ENCODE peak calls at places on chromosomes 2 and 18, in six cellular contexts. One of them, this sample, is unnamed.

GRCh38 chr2:171348056-171348455 is 85.7 kb downstream of the METTL8 start:
- DNase-seq in A549: no peak
- DNase-seq in CD4-positive, alpha-beta T cell: no peak
- DNase-seq in upper lobe of left lung: no peak
- DNase-seq in cardiac fibroblast: no peak
- DNase-seq in fibroblast of the aortic adventitia: no peak
- DNase-seq in this sample: no peak

GRCh38 chr18:23812566-23813440 is 123.5 kb downstream of the LAMA3 start:
- DNase-seq in A549: peak
- DNase-seq in CD4-positive, alpha-beta T cell: no peak
- DNase-seq in upper lobe of left lung: no peak
- DNase-seq in cardiac fibroblast: peak
- DNase-seq in fibroblast of the aortic adventitia: peak
- DNase-seq in this sample: no peak

GRCh38 chr2:175855794-175856453 is 146.1 kb downstream of the LNPK start:
- DNase-seq in A549: no peak
- DNase-seq in CD4-positive, alpha-beta T cell: no peak
- DNase-seq in upper lobe of left lung: no peak
- DNase-seq in cardiac fibroblast: no peak
- DNase-seq in fibroblast of the aortic adventitia: peak
- DNase-seq in this sample: no peak

GRCh38 chr18:74861154-74861553 is 263.5 kb downstream of the ZNF407 start:
- DNase-seq in A549: no peak
- DNase-seq in CD4-positive, alpha-beta T cell: no peak
- DNase-seq in upper lobe of left lung: no peak
- DNase-seq in cardiac fibroblast: peak
- DNase-seq in fibroblast of the aortic adventitia: peak
- DNase-seq in this sample: no peak

GRCh38 chr2:46845542-46846453 is 69.8 kb downstream of the MCFD2 start:
- DNase-seq in A549: no peak
- DNase-seq in CD4-positive, alpha-beta T cell: no peak
- DNase-seq in upper lobe of left lung: no peak
- DNase-seq in cardiac fibroblast: peak
- DNase-seq in fibroblast of the aortic adventitia: no peak
- DNase-seq in this sample: no peak

GRCh38 chr18:7567487-7568425 is 640 bp downstream of the PTPRM start:
- DNase-seq in A549: peak
- DNase-seq in CD4-positive, alpha-beta T cell: no peak
- DNase-seq in upper lobe of left lung: peak
- DNase-seq in cardiac fibroblast: peak
- DNase-seq in fibroblast of the aortic adventitia: peak
- DNase-seq in this sample: no peak

GRCh38 chr2:120885311-120885710 is 149.6 kb downstream of the GLI2 start:
- DNase-seq in A549: no peak
- DNase-seq in CD4-positive, alpha-beta T cell: no peak
- DNase-seq in upper lobe of left lung: peak
- DNase-seq in cardiac fibroblast: no peak
- DNase-seq in fibroblast of the aortic adventitia: no peak
- DNase-seq in this sample: no peak

GRCh38 chr18:5895886-5896740 is 791 bp upstream of the TMEM200C start:
- DNase-seq in A549: no peak
- DNase-seq in CD4-positive, alpha-beta T cell: no peak
- DNase-seq in upper lobe of left lung: peak
- DNase-seq in cardiac fibroblast: no peak
- DNase-seq in fibroblast of the aortic adventitia: no peak
- DNase-seq in this sample: no peak

GRCh38 chr18:62729487-62730386 is 14.4 kb downstream of the PHLPP1 start:
- DNase-seq in A549: no peak
- DNase-seq in CD4-positive, alpha-beta T cell: no peak
- DNase-seq in upper lobe of left lung: no peak
- DNase-seq in cardiac fibroblast: no peak
- DNase-seq in fibroblast of the aortic adventitia: no peak
- DNase-seq in this sample: no peak

GRCh38 chr2:235087812-235088607 is 136.2 kb downstream of the SH3BP4 start:
- DNase-seq in A549: no peak
- DNase-seq in CD4-positive, alpha-beta T cell: no peak
- DNase-seq in upper lobe of left lung: peak
- DNase-seq in cardiac fibroblast: peak
- DNase-seq in fibroblast of the aortic adventitia: peak
- DNase-seq in this sample: no peak

GRCh38 chr2:953975-954686 is 3.5 kb downstream of the SNTG2 start:
- DNase-seq in A549: peak
- DNase-seq in CD4-positive, alpha-beta T cell: no peak
- DNase-seq in upper lobe of left lung: no peak
- DNase-seq in cardiac fibroblast: peak
- DNase-seq in fibroblast of the aortic adventitia: peak
- DNase-seq in this sample: no peak

GRCh38 chr2:234500394-234501006 is 3.6 kb upstream of the ARL4C start:
- DNase-seq in A549: peak
- DNase-seq in CD4-positive, alpha-beta T cell: peak
- DNase-seq in upper lobe of left lung: no peak
- DNase-seq in cardiac fibroblast: peak
- DNase-seq in fibroblast of the aortic adventitia: peak
- DNase-seq in this sample: peak

GRCh38 chr18:55585586-55586521 is 2.1 kb downstream of the TCF4 start:
- DNase-seq in A549: no peak
- DNase-seq in CD4-positive, alpha-beta T cell: no peak
- DNase-seq in upper lobe of left lung: peak
- DNase-seq in cardiac fibroblast: peak
- DNase-seq in fibroblast of the aortic adventitia: peak
- DNase-seq in this sample: no peak

GRCh38 chr2:134226561-134226960 is 27.3 kb upstream of the MGAT5 start:
- DNase-seq in A549: no peak
- DNase-seq in CD4-positive, alpha-beta T cell: no peak
- DNase-seq in upper lobe of left lung: no peak
- DNase-seq in cardiac fibroblast: no peak
- DNase-seq in fibroblast of the aortic adventitia: no peak
- DNase-seq in this sample: no peak

GRCh38 chr2:125684256-125684655 is 971.7 kb upstream of the GYPC start:
- DNase-seq in A549: no peak
- DNase-seq in CD4-positive, alpha-beta T cell: no peak
- DNase-seq in upper lobe of left lung: no peak
- DNase-seq in cardiac fibroblast: no peak
- DNase-seq in fibroblast of the aortic adventitia: no peak
- DNase-seq in this sample: no peak

GRCh38 chr2:240560084-240560479 is at the start of gene DUSP28:
- DNase-seq in A549: peak
- DNase-seq in CD4-positive, alpha-beta T cell: peak
- DNase-seq in upper lobe of left lung: peak
- DNase-seq in cardiac fibroblast: peak
- DNase-seq in fibroblast of the aortic adventitia: peak
- DNase-seq in this sample: no peak

GRCh38 chr2:85642725-85643124 is 25.3 kb downstream of the SFTPB start:
- DNase-seq in A549: no peak
- DNase-seq in CD4-positive, alpha-beta T cell: no peak
- DNase-seq in upper lobe of left lung: no peak
- DNase-seq in cardiac fibroblast: no peak
- DNase-seq in fibroblast of the aortic adventitia: no peak
- DNase-seq in this sample: no peak

GRCh38 chr2:158724803-158725271 is 70.3 kb upstream of the DAPL1 start:
- DNase-seq in A549: peak
- DNase-seq in CD4-positive, alpha-beta T cell: no peak
- DNase-seq in upper lobe of left lung: no peak
- DNase-seq in cardiac fibroblast: no peak
- DNase-seq in fibroblast of the aortic adventitia: no peak
- DNase-seq in this sample: no peak

GRCh38 chr2:238420878-238421694 is 5.6 kb upstream of the ASB1 start:
- DNase-seq in A549: no peak
- DNase-seq in CD4-positive, alpha-beta T cell: no peak
- DNase-seq in upper lobe of left lung: no peak
- DNase-seq in cardiac fibroblast: peak
- DNase-seq in fibroblast of the aortic adventitia: peak
- DNase-seq in this sample: no peak

DNA sequence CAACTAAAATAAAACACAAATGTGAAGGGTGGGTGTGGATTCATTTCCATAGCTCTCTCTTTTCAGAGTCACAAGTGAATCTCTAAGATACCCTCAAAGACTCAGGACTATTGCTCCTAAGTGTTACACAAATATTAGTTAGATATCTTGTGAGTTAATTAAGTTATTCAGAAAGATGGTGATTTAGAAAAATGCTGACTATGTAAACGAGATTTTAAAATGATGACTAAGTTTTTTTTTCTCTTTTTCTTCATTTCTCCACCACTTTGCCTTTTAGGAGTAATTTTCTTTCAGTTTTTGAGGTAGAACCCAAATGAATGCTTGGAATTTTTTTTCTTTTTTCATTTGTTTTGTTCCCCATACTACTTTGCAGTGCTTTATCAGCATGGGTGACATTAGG is 479.7 kb downstream of the SPAG16 start:
- DNase-seq in A549: no peak
- DNase-seq in CD4-positive, alpha-beta T cell: no peak
- DNase-seq in upper lobe of left lung: no peak
- DNase-seq in cardiac fibroblast: no peak
- DNase-seq in fibroblast of the aortic adventitia: no peak
- DNase-seq in this sample: no peak
- TF ChIP-seq CTCF in A549: no peak
- TF ChIP-seq CTCF in CD4-positive, alpha-beta T cell: no peak
- TF ChIP-seq CTCF in upper lobe of left lung: no peak
- TF ChIP-seq CTCF in cardiac fibroblast: no peak
- TF ChIP-seq CTCF in fibroblast of the aortic adventitia: no peak
- TF ChIP-seq CTCF in this sample: no peak

GRCh38 chr2:164599954-164600589 is 21.2 kb downstream of the GRB14 start:
- DNase-seq in A549: peak
- DNase-seq in CD4-positive, alpha-beta T cell: no peak
- DNase-seq in upper lobe of left lung: no peak
- DNase-seq in cardiac fibroblast: peak
- DNase-seq in fibroblast of the aortic adventitia: peak
- DNase-seq in this sample: no peak
- TF ChIP-seq CTCF in A549: peak
- TF ChIP-seq CTCF in CD4-positive, alpha-beta T cell: no peak
- TF ChIP-seq CTCF in upper lobe of left lung: no peak
- TF ChIP-seq CTCF in cardiac fibroblast: peak
- TF ChIP-seq CTCF in fibroblast of the aortic adventitia: peak
- TF ChIP-seq CTCF in this sample: peak

DNA sequence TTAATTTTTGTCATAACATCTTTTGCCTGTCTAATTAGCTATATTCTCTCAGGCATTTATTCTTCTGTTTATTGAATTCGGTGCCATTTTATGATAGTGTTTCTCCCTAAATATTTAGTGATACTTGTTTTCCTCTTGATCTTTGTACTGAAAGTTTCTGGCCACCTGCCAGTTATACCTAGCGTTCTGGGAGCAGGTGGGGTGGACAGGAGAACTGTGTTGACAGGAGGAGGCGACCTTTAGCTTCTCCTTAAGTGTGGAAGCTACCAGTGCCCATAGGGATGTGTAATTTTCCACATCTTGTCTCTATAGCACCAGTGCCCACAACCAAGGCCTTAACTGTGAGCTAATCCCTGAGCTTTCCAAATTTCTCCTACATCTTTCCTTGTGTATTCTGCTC is 43.2 kb upstream of the ACSL3 start:
- DNase-seq in A549: peak
- DNase-seq in CD4-positive, alpha-beta T cell: no peak
- DNase-seq in upper lobe of left lung: no peak
- DNase-seq in cardiac fibroblast: no peak
- DNase-seq in fibroblast of the aortic adventitia: no peak
- DNase-seq in this sample: no peak
- TF ChIP-seq CTCF in A549: no peak
- TF ChIP-seq CTCF in CD4-positive, alpha-beta T cell: no peak
- TF ChIP-seq CTCF in upper lobe of left lung: no peak
- TF ChIP-seq CTCF in cardiac fibroblast: no peak
- TF ChIP-seq CTCF in fibroblast of the aortic adventitia: no peak
- TF ChIP-seq CTCF in this sample: no peak

DNA sequence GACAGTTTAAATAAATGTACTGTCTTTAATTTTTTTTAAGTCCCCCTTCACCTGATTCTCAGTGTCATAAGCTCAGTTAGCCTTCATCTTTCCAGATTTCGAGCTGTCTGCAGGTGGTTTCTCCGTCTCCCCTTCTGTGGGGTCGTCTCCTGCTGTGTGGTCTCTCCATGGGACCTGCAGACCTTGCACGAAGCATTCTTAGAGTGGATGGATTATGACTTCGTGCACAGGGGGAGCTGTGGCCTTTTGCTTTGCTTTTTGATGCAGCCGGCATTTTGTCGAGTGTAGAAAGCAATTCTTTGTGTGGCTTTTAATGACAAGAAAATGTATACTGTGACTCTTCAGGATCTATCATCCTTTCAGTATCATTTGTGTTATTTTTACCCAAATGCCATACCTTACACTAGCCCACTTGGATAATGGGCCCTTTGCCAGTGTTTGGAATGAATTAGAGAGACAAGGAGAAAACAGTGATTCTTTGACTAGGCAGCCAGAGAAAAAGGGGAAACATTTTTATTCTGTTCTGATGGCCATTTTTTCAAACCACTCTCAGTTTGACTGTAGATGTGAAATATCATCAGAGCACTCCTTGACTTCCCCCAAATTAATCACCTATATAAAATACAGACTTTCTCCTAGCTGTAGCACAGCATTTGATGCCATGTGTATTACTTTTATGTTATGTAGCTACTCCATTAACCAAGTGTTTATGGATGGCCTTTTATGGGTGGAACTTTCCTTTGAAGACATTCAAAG is 54.3 kb downstream of the ITGA6 start:
- DNase-seq in A549: no peak
- DNase-seq in CD4-positive, alpha-beta T cell: no peak
- DNase-seq in upper lobe of left lung: no peak
- DNase-seq in cardiac fibroblast: no peak
- DNase-seq in fibroblast of the aortic adventitia: no peak
- DNase-seq in this sample: no peak
- TF ChIP-seq CTCF in A549: no peak
- TF ChIP-seq CTCF in CD4-positive, alpha-beta T cell: no peak
- TF ChIP-seq CTCF in upper lobe of left lung: no peak
- TF ChIP-seq CTCF in cardiac fibroblast: no peak
- TF ChIP-seq CTCF in fibroblast of the aortic adventitia: no peak
- TF ChIP-seq CTCF in this sample: no peak

DNA sequence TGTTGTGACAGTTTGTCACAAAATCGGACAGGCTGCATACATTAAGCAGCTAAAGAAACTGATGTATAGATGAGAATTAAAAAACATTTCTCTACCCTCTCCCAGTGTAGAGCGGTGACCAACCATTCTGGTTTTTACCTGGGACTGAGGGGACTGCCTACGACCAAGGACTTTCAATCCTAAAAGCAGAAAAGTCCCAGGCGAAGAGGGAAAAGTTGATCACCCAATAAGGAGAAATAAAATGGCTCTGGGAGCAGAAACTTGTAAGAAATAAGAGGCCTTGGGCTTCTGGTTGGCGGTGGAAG is 30.9 kb upstream of the YPEL5 start:
- DNase-seq in A549: no peak
- DNase-seq in CD4-positive, alpha-beta T cell: no peak
- DNase-seq in upper lobe of left lung: no peak
- DNase-seq in cardiac fibroblast: no peak
- DNase-seq in fibroblast of the aortic adventitia: no peak
- DNase-seq in this sample: no peak
- TF ChIP-seq CTCF in A549: no peak
- TF ChIP-seq CTCF in CD4-positive, alpha-beta T cell: no peak
- TF ChIP-seq CTCF in upper lobe of left lung: no peak
- TF ChIP-seq CTCF in cardiac fibroblast: no peak
- TF ChIP-seq CTCF in fibroblast of the aortic adventitia: no peak
- TF ChIP-seq CTCF in this sample: no peak